ENCODE peak calls at places on chromosomes 6 and 20, in seven cellular contexts. X, U, N, G, Z, E and V are unnamed samples.

GRCh38 chr20:60953311-60953710 is 298.8 kb upstream of the CDH4 start:
- DNase-seq in X (no peak), U (no peak), N (no peak), G (no peak), Z (no peak), E (no peak), V (no peak)

GRCh38 chr20:41072099-41072798 is 43.6 kb downstream of the TOP1 start:
- DNase-seq in X (no peak), U (no peak), N (no peak), G (peak), Z (no peak), E (peak), V (no peak)

GRCh38 chr6:21856096-21856825 is 262.7 kb downstream of the SOX4 start:
- DNase-seq in X (no peak), U (no peak), N (no peak), G (peak), Z (no peak), E (peak), V (no peak)

GRCh38 chr6:168029459-168030217 is 32.2 kb downstream of the KIF25 start:
- DNase-seq in X (no peak), U (no peak), N (no peak), G (no peak), Z (no peak), E (no peak), V (no peak)

GRCh38 chr6:46757206-46757564 is 10.5 kb downstream of the ANKRD66 start:
- DNase-seq in X (no peak), U (no peak), N (no peak), G (no peak), Z (no peak), E (no peak), V (no peak)

GRCh38 chr20:35674921-35675320 is 10.2 kb upstream of the CPNE1 start:
- DNase-seq in X (no peak), U (no peak), N (no peak), G (no peak), Z (no peak), E (no peak), V (no peak)

GRCh38 chr6:99333068-99333467 is 16.4 kb downstream of the FAXC start:
- DNase-seq in X (no peak), U (peak), N (no peak), G (no peak), Z (no peak), E (no peak), V (no peak)

GRCh38 chr6:7587631-7588100 is 2.3 kb upstream of the SNRNP48 start:
- DNase-seq in X (no peak), U (no peak), N (no peak), G (peak), Z (no peak), E (peak), V (no peak)

GRCh38 chr20:9912858-9913434 is 74.1 kb upstream of the PAK5 start:
- DNase-seq in X (peak), U (peak), N (peak), G (peak), Z (peak), E (peak), V (peak)

GRCh38 chr6:163667372-163668060 is 253.0 kb downstream of the QKI start:
- DNase-seq in X (peak), U (peak), N (no peak), G (peak), Z (no peak), E (no peak), V (no peak)

GRCh38 chr6:21885101-21885500 is 291.6 kb downstream of the SOX4 start:
- DNase-seq in X (no peak), U (no peak), N (no peak), G (no peak), Z (no peak), E (no peak), V (no peak)

GRCh38 chr6:170184324-170184723 is 106.6 kb downstream of the DLL1 start:
- DNase-seq in X (peak), U (no peak), N (no peak), G (no peak), Z (no peak), E (no peak), V (no peak)

GRCh38 chr20:9942736-9943135 is 92.1 kb upstream of the ANKEF1 start:
- DNase-seq in X (no peak), U (no peak), N (no peak), G (no peak), Z (no peak), E (no peak), V (no peak)

GRCh38 chr20:43691928-43692524 is 25.1 kb downstream of the MYBL2 start:
- DNase-seq in X (peak), U (peak), N (peak), G (peak), Z (peak), E (peak), V (peak)

GRCh38 chr6:25302677-25303128 is 23.5 kb downstream of the CARMIL1 start:
- DNase-seq in X (no peak), U (no peak), N (no peak), G (peak), Z (no peak), E (no peak), V (no peak)

GRCh38 chr6:32933661-32934085 is 7.2 kb downstream of the HLA-DMB start:
- DNase-seq in X (peak), U (peak), N (peak), G (peak), Z (peak), E (peak), V (peak)

GRCh38 chr6:157460182-157460999 is 79.4 kb downstream of the ZDHHC14 start:
- DNase-seq in X (no peak), U (no peak), N (no peak), G (peak), Z (no peak), E (peak), V (no peak)

GRCh38 chr6:36616888-36617521 is 22.8 kb downstream of the SRSF3 start:
- DNase-seq in X (no peak), U (no peak), N (no peak), G (no peak), Z (no peak), E (peak), V (no peak)

GRCh38 chr20:20289331-20289730 is 78.6 kb upstream of the INSM1 start:
- DNase-seq in X (no peak), U (no peak), N (no peak), G (no peak), Z (no peak), E (no peak), V (no peak)

GRCh38 chr6:168442646-168443045 is 1.7 kb downstream of the SMOC2 start:
- DNase-seq in X (no peak), U (no peak), N (no peak), G (no peak), Z (no peak), E (no peak), V (no peak)

GRCh38 chr6:133567656-133568055 is 321.3 kb upstream of the TCF21 start:
- DNase-seq in X (no peak), U (no peak), N (no peak), G (no peak), Z (no peak), E (no peak), V (no peak)

GRCh38 chr6:31794294-31794865 is 1.2 kb downstream of the VARS1 start:
- DNase-seq in X (no peak), U (peak), N (no peak), G (peak), Z (no peak), E (peak), V (no peak)

GRCh38 chr6:158002951-158003853 is 21.5 kb downstream of the SYNJ2 start:
- DNase-seq in X (no peak), U (no peak), N (no peak), G (peak), Z (no peak), E (peak), V (peak)

GRCh38 chr6:33276864-33277662 is at the start of gene B3GALT4:
- DNase-seq in X (peak), U (peak), N (peak), G (peak), Z (peak), E (peak), V (peak)

GRCh38 chr20:17956099-17956685 is 12.4 kb downstream of the SNX5 start:
- DNase-seq in X (no peak), U (peak), N (no peak), G (no peak), Z (no peak), E (no peak), V (no peak)

GRCh38 chr6:3540980-3541379 is 84.1 kb upstream of the SLC22A23 start:
- DNase-seq in X (no peak), U (no peak), N (no peak), G (no peak), Z (no peak), E (peak), V (no peak)

GRCh38 chr6:15317934-15318902 is 72.3 kb downstream of the JARID2 start:
- DNase-seq in X (no peak), U (no peak), N (no peak), G (peak), Z (no peak), E (no peak), V (no peak)

GRCh38 chr6:73372516-73372915 is 2.8 kb upstream of the OOEP start:
- DNase-seq in X (no peak), U (no peak), N (no peak), G (no peak), Z (no peak), E (no peak), V (no peak)

GRCh38 chr6:56742122-56742791 is 99.6 kb upstream of the DST start:
- DNase-seq in X (no peak), U (no peak), N (no peak), G (peak), Z (no peak), E (no peak), V (no peak)

GRCh38 chr20:44781791-44782190 is 28.6 kb downstream of the RIMS4 start:
- DNase-seq in X (no peak), U (no peak), N (no peak), G (no peak), Z (no peak), E (no peak), V (no peak)

GRCh38 chr6:45965007-45965406 is 50.7 kb downstream of the CLIC5 start:
- DNase-seq in X (no peak), U (no peak), N (no peak), G (peak), Z (no peak), E (no peak), V (no peak)

GRCh38 chr20:25863536-25864325 is 167.1 kb upstream of the ZNF337 start:
- DNase-seq in X (no peak), U (no peak), N (peak), G (peak), Z (no peak), E (peak), V (no peak)

GRCh38 chr6:170006524-170007467 is 255.4 kb downstream of the ERMARD start:
- DNase-seq in X (no peak), U (no peak), N (no peak), G (no peak), Z (no peak), E (no peak), V (no peak)

GRCh38 chr6:121563286-121563685 is 127.8 kb downstream of the GJA1 start:
- DNase-seq in X (no peak), U (no peak), N (no peak), G (no peak), Z (no peak), E (no peak), V (no peak)

GRCh38 chr6:36973647-36974046 is 12.3 kb downstream of the MTCH1 start:
- DNase-seq in X (no peak), U (no peak), N (no peak), G (no peak), Z (no peak), E (no peak), V (no peak)

GRCh38 chr20:4161447-4162251 is 146.3 kb upstream of the RNF24 start:
- DNase-seq in X (no peak), U (peak), N (no peak), G (no peak), Z (no peak), E (no peak), V (no peak)

GRCh38 chr6:159844737-159845645 is 44.9 kb downstream of the PNLDC1 start:
- DNase-seq in X (no peak), U (no peak), N (no peak), G (no peak), Z (no peak), E (no peak), V (no peak)

GRCh38 chr6:52077961-52078613 is 9.3 kb downstream of the PKHD1 start:
- DNase-seq in X (no peak), U (no peak), N (no peak), G (no peak), Z (no peak), E (no peak), V (no peak)